ENCODE peak calls at places on chromosomes 4 and X, in six cellular contexts. Q, W, T, D, G and M are unnamed samples.

GRCh38 chr4:172411180-172411579 is 598.0 kb downstream of the GALNTL6 start:
- DNase-seq in Q (no peak), W (no peak), T (no peak), D (no peak), G (no peak), M (no peak)

GRCh38 chr4:124945422-124945821 is 232.9 kb upstream of the ANKRD50 start:
- DNase-seq in Q (no peak), W (no peak), T (no peak), D (no peak), G (no peak), M (no peak)

GRCh38 chrX:10327651-10328050 is 170.9 kb downstream of the CLCN4 start:
- DNase-seq in Q (no peak), W (peak; percentile 7), T (peak; percentile 34), D (no peak), G (no peak), M (peak; percentile 27)

GRCh38 chrX:37060999-37061398 is 52.8 kb downstream of the FAM47C start:
- DNase-seq in Q (no peak), W (peak; percentile 58), T (peak; percentile 57), D (peak; percentile 44), G (no peak), M (peak; percentile 65)

GRCh38 chr4:164542431-164542830 is 211.5 kb upstream of the SMIM31 start:
- DNase-seq in Q (no peak), W (no peak), T (no peak), D (no peak), G (no peak), M (no peak)

GRCh38 chr4:34181311-34181808 is 2063.0 kb downstream of the ARAP2 start:
- DNase-seq in Q (no peak), W (peak; percentile 89), T (peak; percentile 0), D (peak; percentile 94), G (no peak), M (peak; percentile 75)

GRCh38 chrX:585115-585808 is 45.3 kb upstream of the SHOX start:
- DNase-seq in Q (no peak), W (no peak), T (no peak), D (no peak), G (no peak), M (no peak)

GRCh38 chr4:2923141-2923551 is 40.1 kb downstream of the NOP14 start:
- DNase-seq in Q (no peak), W (peak; percentile 50), T (no peak), D (peak; percentile 39), G (no peak), M (peak; percentile 61)

GRCh38 chr4:180028682-180029081 is 2214.5 kb upstream of the TENM3 start:
- DNase-seq in Q (no peak), W (peak; percentile 26), T (peak; percentile 9), D (no peak), G (no peak), M (peak; percentile 62)

GRCh38 chr4:107600456-107600855 is 119.6 kb downstream of the PAPSS1 start:
- DNase-seq in Q (no peak), W (peak; percentile 68), T (no peak), D (peak; percentile 63), G (no peak), M (no peak)

GRCh38 chr4:110620352-110621327 is 2.2 kb downstream of the PITX2 start:
- DNase-seq in Q (no peak), W (no peak), T (no peak), D (no peak), G (no peak), M (no peak)

GRCh38 chr4:110278127-110278526 is 79.7 kb upstream of the ELOVL6 start:
- DNase-seq in Q (no peak), W (no peak), T (no peak), D (no peak), G (no peak), M (no peak)

GRCh38 chrX:53795583-53795982 is 109.1 kb upstream of the HUWE1 start:
- DNase-seq in Q (no peak), W (no peak), T (no peak), D (peak; percentile 2), G (no peak), M (no peak)

GRCh38 chr4:138062929-138063328 is 179.2 kb downstream of the SLC7A11 start:
- DNase-seq in Q (no peak), W (peak; percentile 40), T (no peak), D (peak; percentile 49), G (no peak), M (peak; percentile 16)

GRCh38 chr4:152691761-152692160 is 12.0 kb upstream of the TMEM154 start:
- DNase-seq in Q (no peak), W (no peak), T (no peak), D (no peak), G (no peak), M (no peak)

GRCh38 chrX:40933132-40934078 is 151.8 kb upstream of the USP9X start:
- DNase-seq in Q (no peak), W (peak; percentile 61), T (no peak), D (peak; percentile 74), G (no peak), M (no peak)

GRCh38 chr4:8771666-8772065 is 100.0 kb downstream of the HMX1 start:
- DNase-seq in Q (no peak), W (no peak), T (no peak), D (no peak), G (peak; percentile 29), M (no peak)

GRCh38 chrX:50988649-50989048 is 78.1 kb downstream of the BMP15 start:
- DNase-seq in Q (no peak), W (peak; percentile 20), T (peak; percentile 29), D (peak; percentile 41), G (no peak), M (peak; percentile 62)

GRCh38 chrX:29478336-29479069 is 736.9 kb upstream of the MAGEB2 start:
- DNase-seq in Q (no peak), W (peak; percentile 7), T (peak; percentile 27), D (peak; percentile 62), G (no peak), M (peak; percentile 56)

GRCh38 chrX:33207056-33207455 is 4.3 kb downstream of the DMD start:
- DNase-seq in Q (no peak), W (no peak), T (no peak), D (peak; percentile 51), G (no peak), M (no peak)

GRCh38 chrX:31459361-31459760 is 387.5 kb upstream of the FTHL17 start:
- DNase-seq in Q (no peak), W (no peak), T (no peak), D (peak; percentile 54), G (no peak), M (peak; percentile 11)

GRCh38 chr4:181822005-181822375 is 421.2 kb upstream of the TENM3 start:
- DNase-seq in Q (no peak), W (peak; percentile 36), T (peak; percentile 10), D (peak; percentile 41), G (no peak), M (no peak)

GRCh38 chr4:166318810-166319525 is 445.9 kb downstream of the TLL1 start:
- DNase-seq in Q (no peak), W (peak; percentile 81), T (no peak), D (peak; percentile 72), G (no peak), M (peak; percentile 59)

GRCh38 chr4:181860668-181861067 is 382.5 kb upstream of the TENM3 start:
- DNase-seq in Q (no peak), W (peak; percentile 5), T (no peak), D (peak; percentile 27), G (no peak), M (no peak)

GRCh38 chrX:9318213-9318612 is 146.6 kb upstream of the TBL1X start:
- DNase-seq in Q (no peak), W (no peak), T (no peak), D (no peak), G (no peak), M (no peak)

GRCh38 chr4:8506006-8506372 is 65.4 kb downstream of the TRMT44 start:
- DNase-seq in Q (no peak), W (no peak), T (no peak), D (no peak), G (no peak), M (no peak)

GRCh38 chr4:99117876-99118693 is 26.0 kb downstream of the ADH4 start:
- DNase-seq in Q (no peak), W (peak; percentile 39), T (no peak), D (peak; percentile 68), G (no peak), M (peak; percentile 30)
- TF ChIP-seq CTCF in Q (peak; percentile 13), W (peak; percentile 11), T (no peak), D (peak; percentile 43), G (peak; percentile 51), M (peak; percentile 25)

GRCh38 chr4:184238072-184238743 is 20.5 kb upstream of the ENPP6 start:
- DNase-seq in Q (no peak), W (no peak), T (no peak), D (no peak), G (no peak), M (no peak)
- TF ChIP-seq CTCF in Q (no peak), W (no peak), T (no peak), D (no peak), G (no peak), M (no peak)

GRCh38 chrX:78125148-78125547 is 14.3 kb downstream of the TAF9B start:
- DNase-seq in Q (no peak), W (no peak), T (no peak), D (no peak), G (no peak), M (no peak)

GRCh38 chrX:78123190-78123589 is 16.3 kb downstream of the TAF9B start:
- DNase-seq in Q (no peak), W (peak; percentile 49), T (peak; percentile 13), D (peak; percentile 47), G (no peak), M (peak; percentile 49)

GRCh38 chrX:78119521-78120227 is 15.6 kb downstream of the PGK1 start:
- DNase-seq in Q (no peak), W (no peak), T (no peak), D (no peak), G (no peak), M (peak; percentile 24)

GRCh38 chrX:78129714-78130113 is 9.7 kb downstream of the TAF9B start:
- DNase-seq in Q (no peak), W (no peak), T (no peak), D (no peak), G (no peak), M (no peak)

GRCh38 chrX:78124304-78124703 is 15.1 kb downstream of the TAF9B start:
- DNase-seq in Q (no peak), W (no peak), T (no peak), D (peak; percentile 13), G (no peak), M (no peak)
- TF ChIP-seq CTCF in Q (no peak), W (peak; percentile 26), T (no peak), D (no peak), G (no peak), M (peak; percentile 18)

DNA sequence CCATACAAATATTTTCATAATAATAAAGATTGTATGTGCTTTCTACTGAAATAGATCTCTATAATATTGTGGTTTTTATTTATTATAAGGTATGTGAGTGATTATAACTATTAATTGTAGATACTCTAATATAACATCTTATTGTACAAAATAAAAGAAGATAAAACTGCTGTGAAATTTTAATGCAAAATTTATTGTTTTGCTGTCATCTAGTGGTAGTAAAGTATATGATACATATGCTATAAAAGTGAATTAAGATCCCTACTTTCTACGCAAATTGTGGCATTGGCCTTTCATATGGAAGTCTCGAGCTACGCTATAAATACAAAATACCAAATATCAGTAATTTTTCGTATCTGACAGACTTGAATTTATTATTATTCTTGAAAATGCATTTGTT is 19.3 kb downstream of the YIPF7 start:
- DNase-seq in Q (no peak), W (no peak), T (no peak), D (no peak), G (no peak), M (no peak)
- TF ChIP-seq CTCF in Q (no peak), W (peak; percentile 9), T (no peak), D (peak; percentile 30), G (no peak), M (peak; percentile 45)

GRCh38 chr4:145825255-145825654 is 113.4 kb downstream of the ZNF827 start:
- DNase-seq in Q (no peak), W (no peak), T (no peak), D (no peak), G (no peak), M (no peak)
- TF ChIP-seq CTCF in Q (no peak), W (no peak), T (no peak), D (no peak), G (no peak), M (no peak)

GRCh38 chr4:42568610-42569207 is 88.2 kb downstream of the ATP8A1 start:
- DNase-seq in Q (no peak), W (peak; percentile 73), T (peak; percentile 53), D (peak; percentile 82), G (no peak), M (peak; percentile 81)
- TF ChIP-seq CTCF in Q (peak; percentile 68), W (peak; percentile 70), T (peak; percentile 29), D (peak; percentile 79), G (peak; percentile 74), M (peak; percentile 72)